ENCODE peak calls at places on chromosome 12, in four cellular contexts. W is lung, Q is breast epithelium, H is colonic mucosa. B is an unnamed sample. For H3K4me1, the result is how much of the 10 kb centered on the place peaks cover.

GRCh38 chr12:109098671-109099070 is 1.3 kb downstream of the UNG start:
- DNase-seq in W (no peak), Q (peak), H (no peak), B (no peak)

GRCh38 chr12:107091989-107092641 is 1.2 kb downstream of the CRY1 start:
- DNase-seq in W (peak), Q (peak), H (peak), B (peak)

GRCh38 chr12:73547421-73547820 is 990.2 kb upstream of the ATXN7L3B start:
- DNase-seq in W (no peak), Q (no peak), H (no peak), B (no peak)

GRCh38 chr12:19030180-19030579 is 99.4 kb upstream of the PLEKHA5 start:
- DNase-seq in W (no peak), Q (no peak), H (no peak), B (no peak)

GRCh38 chr12:110279976-110280783 is 867 bp upstream of the ATP2A2 start:
- DNase-seq in W (peak), Q (peak), H (peak), B (peak)

GRCh38 chr12:91127751-91128150 is 16.5 kb upstream of the LUM start:
- DNase-seq in W (no peak), Q (no peak), H (peak), B (no peak)

GRCh38 chr12:14408208-14408607 is 42.7 kb downstream of the ATF7IP start:
- DNase-seq in W (no peak), Q (no peak), H (no peak), B (no peak)

GRCh38 chr12:131282292-131283080 is 328.8 kb downstream of the ADGRD1 start:
- DNase-seq in W (no peak), Q (no peak), H (no peak), B (no peak)

GRCh38 chr12:92570056-92570753 is 132.6 kb upstream of the PLEKHG7 start:
- DNase-seq in W (peak), Q (peak), H (peak), B (peak)

GRCh38 chr12:69388371-69388770 is 28.8 kb downstream of the YEATS4 start:
- DNase-seq in W (no peak), Q (no peak), H (no peak), B (peak)

GRCh38 chr12:116969615-116970575 is 59.1 kb downstream of the FBXW8 start:
- DNase-seq in W (no peak), Q (no peak), H (peak), B (no peak)

GRCh38 chr12:123223241-123223668 is 9.7 kb downstream of the MPHOSPH9 start:
- DNase-seq in W (no peak), Q (peak), H (no peak), B (no peak)

GRCh38 chr12:110537605-110538409 is 35.7 kb downstream of the RAD9B start:
- DNase-seq in W (peak), Q (peak), H (peak), B (no peak)

GRCh38 chr12:15956010-15956409 is 44.9 kb downstream of the DERA start:
- DNase-seq in W (no peak), Q (no peak), H (no peak), B (no peak)

GRCh38 chr12:60279224-60279623 is 683.4 kb downstream of the SLC16A7 start:
- DNase-seq in W (no peak), Q (no peak), H (no peak), B (no peak)

GRCh38 chr12:115871714-115872113 is 405.8 kb downstream of the MED13L start:
- DNase-seq in W (no peak), Q (no peak), H (peak), B (peak)

GRCh38 chr12:49854976-49855375 is 12.1 kb upstream of the BCDIN3D start:
- DNase-seq in W (no peak), Q (no peak), H (no peak), B (no peak)

GRCh38 chr12:89893972-89894706 is 185.5 kb upstream of the ATP2B1 start:
- DNase-seq in W (no peak), Q (no peak), H (no peak), B (no peak)

GRCh38 chr12:89932950-89933349 is 224.3 kb upstream of the ATP2B1 start:
- DNase-seq in W (no peak), Q (no peak), H (no peak), B (no peak)

GRCh38 chr12:13588574-13588973 is 392.0 kb downstream of the EMP1 start:
- DNase-seq in W (no peak), Q (no peak), H (no peak), B (no peak)

GRCh38 chr12:48296586-48297396 is 53.9 kb downstream of the ZNF641 start:
- DNase-seq in W (peak), Q (peak), H (peak), B (no peak)

GRCh38 chr12:91858186-91858585 is 287.5 kb downstream of the BTG1 start:
- DNase-seq in W (no peak), Q (no peak), H (no peak), B (no peak)

GRCh38 chr12:278046-278445 is 15.4 kb upstream of the SLC6A13 start:
- DNase-seq in W (no peak), Q (no peak), H (no peak), B (no peak)

GRCh38 chr12:8027856-8028255 is 4.7 kb upstream of the FOXJ2 start:
- DNase-seq in W (no peak), Q (no peak), H (no peak), B (no peak)

GRCh38 chr12:112443916-112444315 is 25.2 kb downstream of the PTPN11 start:
- DNase-seq in W (no peak), Q (no peak), H (no peak), B (peak)
- H3K4me1 ChIP-seq in W (under half), Q (under half), H (under half), B (under half)

GRCh38 chr12:120726961-120727360 is 1.3 kb downstream of the ACADS start:
- DNase-seq in W (no peak), Q (no peak), H (no peak), B (no peak)
- H3K4me3 ChIP-seq in W (no peak), Q (no peak), H (peak), B (no peak)

GRCh38 chr12:65827827-65828231 is 3.5 kb downstream of the HMGA2 start:
- DNase-seq in W (no peak), Q (no peak), H (no peak), B (no peak)
- H3K4me1 ChIP-seq in W (under half), Q (under half), H (under half), B (under half)

DNA sequence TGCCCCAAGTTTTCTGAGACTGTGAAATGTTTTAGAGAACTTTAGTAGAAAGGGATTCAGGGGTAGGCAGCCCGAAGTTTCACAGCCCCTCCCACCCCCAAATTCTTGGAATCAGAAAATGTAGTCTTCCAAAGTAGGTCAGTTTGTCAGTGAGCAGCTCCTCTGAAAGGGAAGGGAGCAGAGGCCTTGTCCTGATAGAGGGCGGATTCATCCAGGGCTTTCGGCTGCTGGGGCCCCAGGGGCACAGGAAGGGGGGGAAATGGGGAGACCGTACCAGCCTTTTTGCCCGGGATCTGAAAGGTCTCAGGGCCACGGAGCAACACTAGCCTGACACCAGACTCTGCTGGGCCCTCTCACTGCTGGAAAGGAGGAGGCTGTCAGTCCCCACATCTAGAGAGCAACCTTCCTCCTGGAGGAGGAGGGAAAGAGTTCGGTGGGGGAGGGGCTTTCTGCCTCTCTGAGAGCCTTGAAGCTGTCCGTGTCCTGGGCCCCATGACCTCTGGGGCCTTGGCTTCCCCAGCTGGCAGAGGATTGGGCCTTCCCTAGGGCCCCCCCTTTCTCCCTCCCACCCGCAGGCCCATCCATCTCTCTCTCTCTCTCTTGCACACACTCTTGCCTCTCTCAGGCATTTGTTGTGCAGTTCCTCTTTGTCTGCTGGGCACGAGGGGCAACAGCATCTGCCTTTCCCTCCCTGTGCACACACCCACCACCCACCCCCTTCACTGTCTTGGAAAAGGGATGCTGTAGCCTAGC is at the start of gene IKZF4:
- DNase-seq in W (no peak), Q (no peak), H (peak), B (no peak)
- H3K4me3 ChIP-seq in W (no peak), Q (peak), H (peak), B (no peak)

GRCh38 chr12:54991161-54991991 is 6.8 kb upstream of the TESPA1 start:
- DNase-seq in W (no peak), Q (no peak), H (no peak), B (no peak)

GRCh38 chr12:54989829-54990228 is 5.3 kb upstream of the TESPA1 start:
- DNase-seq in W (no peak), Q (no peak), H (no peak), B (no peak)

GRCh38 chr12:54987611-54988231 is 3.2 kb upstream of the TESPA1 start:
- DNase-seq in W (no peak), Q (no peak), H (no peak), B (no peak)

GRCh38 chr12:54991992-54992377 is 7.4 kb upstream of the TESPA1 start:
- DNase-seq in W (no peak), Q (no peak), H (no peak), B (no peak)

GRCh38 chr12:54988402-54989054 is 4.0 kb upstream of the TESPA1 start:
- DNase-seq in W (peak), Q (peak), H (peak), B (no peak)
- H3K4me1 ChIP-seq in W (under half), Q (under half), H (under half), B (under half)

DNA sequence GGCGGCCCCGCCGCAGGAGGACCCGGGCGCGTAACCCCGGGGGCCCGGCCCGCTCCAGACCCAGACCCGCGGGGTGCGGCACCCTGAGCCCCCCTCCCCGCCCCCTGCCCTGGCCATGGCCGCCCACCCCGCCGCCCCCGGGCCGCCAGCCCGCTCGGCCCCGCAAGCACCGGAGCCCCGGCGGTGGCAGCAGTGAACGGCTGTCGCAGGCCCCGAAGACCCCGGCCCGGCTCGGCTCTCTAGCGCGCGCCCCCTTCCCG is 221 bp downstream of the MARCHF9 start:
- DNase-seq in W (no peak), Q (no peak), H (no peak), B (no peak)
- H3K4me3 ChIP-seq in W (peak), Q (peak), H (peak), B (peak)

DNA sequence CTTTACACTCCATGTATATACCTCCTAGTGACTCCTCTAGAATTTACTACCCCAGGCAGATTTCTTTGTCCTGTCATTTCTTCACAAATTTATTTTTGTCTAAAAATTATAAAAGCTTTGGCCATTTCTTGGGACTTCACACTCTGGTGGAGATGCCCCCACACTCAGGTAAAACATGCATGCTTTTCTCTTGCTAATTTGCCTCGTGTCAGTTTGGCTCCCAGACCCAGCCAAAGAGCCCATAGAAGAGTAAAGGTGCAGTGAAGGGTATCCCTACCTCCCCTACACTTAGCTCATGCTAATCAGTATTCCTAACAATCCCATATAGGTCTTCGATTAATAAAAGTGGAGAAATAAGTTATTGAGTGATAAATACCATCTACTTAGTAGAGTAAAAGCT is 256.5 kb upstream of the KRR1 start:
- DNase-seq in W (no peak), Q (no peak), H (no peak), B (no peak)
- H3K4me1 ChIP-seq in W (under half), Q (under half), H (under half), B (under half)

GRCh38 chr12:120979220-120979861 is 998 bp downstream of the HNF1A start:
- DNase-seq in W (no peak), Q (no peak), H (no peak), B (no peak)

GRCh38 chr12:120982659-120983058 is 4.3 kb downstream of the HNF1A start:
- DNase-seq in W (no peak), Q (no peak), H (no peak), B (no peak)

GRCh38 chr12:120980800-120981368 is 2.5 kb downstream of the HNF1A start:
- DNase-seq in W (no peak), Q (no peak), H (peak), B (no peak)

GRCh38 chr12:120979862-120980696 is 1.7 kb downstream of the HNF1A start:
- DNase-seq in W (no peak), Q (no peak), H (peak), B (no peak)

GRCh38 chr12:120981407-120981921 is 3.1 kb downstream of the HNF1A start:
- DNase-seq in W (no peak), Q (no peak), H (peak), B (no peak)
- H3K4me3 ChIP-seq in W (no peak), Q (no peak), H (no peak), B (no peak)